ENCODE peak calls at places on chromosomes 4 and X, in nine cellular contexts. One of them, this sample, is unnamed.

GRCh38 chr4:85759392-85759791 is 284.4 kb downstream of the ARHGAP24 start:
- DNase-seq in upper lobe of left lung: no peak
- DNase-seq in tibial nerve: no peak
- DNase-seq in spleen: no peak
- DNase-seq in bronchial epithelial cell: no peak
- DNase-seq in left ventricle myocardium inferior: no peak
- DNase-seq in NB4: no peak
- DNase-seq in fibroblast of the aortic adventitia: no peak
- DNase-seq in MM.1S: no peak
- DNase-seq in this sample: no peak

GRCh38 chr4:149101649-149102048 is 659.4 kb upstream of the NR3C2 start:
- DNase-seq in upper lobe of left lung: no peak
- DNase-seq in NB4: no peak
- DNase-seq in left ventricle myocardium inferior: no peak
- DNase-seq in fibroblast of the aortic adventitia: no peak
- DNase-seq in tibial nerve: no peak
- DNase-seq in MM.1S: no peak
- DNase-seq in spleen: no peak
- DNase-seq in bronchial epithelial cell: no peak
- DNase-seq in this sample: no peak

GRCh38 chr4:40419231-40419912 is 84.2 kb downstream of the CHRNA9 start:
- DNase-seq in fibroblast of the aortic adventitia: no peak
- DNase-seq in upper lobe of left lung: no peak
- DNase-seq in spleen: no peak
- DNase-seq in MM.1S: no peak
- DNase-seq in tibial nerve: no peak
- DNase-seq in bronchial epithelial cell: no peak
- DNase-seq in left ventricle myocardium inferior: no peak
- DNase-seq in NB4: no peak
- DNase-seq in this sample: no peak

GRCh38 chr4:16199132-16199531 is 27.1 kb downstream of the TAPT1 start:
- DNase-seq in bronchial epithelial cell: peak
- DNase-seq in left ventricle myocardium inferior: no peak
- DNase-seq in tibial nerve: no peak
- DNase-seq in spleen: no peak
- DNase-seq in MM.1S: peak
- DNase-seq in fibroblast of the aortic adventitia: peak
- DNase-seq in NB4: peak
- DNase-seq in upper lobe of left lung: no peak
- DNase-seq in this sample: no peak

GRCh38 chr4:85787133-85787532 is 312.2 kb downstream of the ARHGAP24 start:
- DNase-seq in upper lobe of left lung: no peak
- DNase-seq in fibroblast of the aortic adventitia: peak
- DNase-seq in bronchial epithelial cell: peak
- DNase-seq in tibial nerve: no peak
- DNase-seq in left ventricle myocardium inferior: no peak
- DNase-seq in MM.1S: no peak
- DNase-seq in spleen: no peak
- DNase-seq in NB4: no peak
- DNase-seq in this sample: no peak

GRCh38 chr4:3865986-3866812 is 100.0 kb downstream of the ADRA2C start:
- DNase-seq in fibroblast of the aortic adventitia: no peak
- DNase-seq in bronchial epithelial cell: no peak
- DNase-seq in left ventricle myocardium inferior: no peak
- DNase-seq in MM.1S: no peak
- DNase-seq in spleen: peak
- DNase-seq in tibial nerve: no peak
- DNase-seq in upper lobe of left lung: peak
- DNase-seq in NB4: no peak
- DNase-seq in this sample: no peak

GRCh38 chr4:66855956-66856355 is 689.3 kb downstream of the CENPC start:
- DNase-seq in MM.1S: no peak
- DNase-seq in fibroblast of the aortic adventitia: peak
- DNase-seq in upper lobe of left lung: no peak
- DNase-seq in spleen: no peak
- DNase-seq in left ventricle myocardium inferior: no peak
- DNase-seq in bronchial epithelial cell: peak
- DNase-seq in NB4: no peak
- DNase-seq in tibial nerve: no peak
- DNase-seq in this sample: no peak

GRCh38 chrX:115337735-115338134 is 48.2 kb downstream of the LUZP4 start:
- DNase-seq in fibroblast of the aortic adventitia: peak
- DNase-seq in bronchial epithelial cell: no peak
- DNase-seq in upper lobe of left lung: no peak
- DNase-seq in NB4: no peak
- DNase-seq in MM.1S: no peak
- DNase-seq in spleen: no peak
- DNase-seq in tibial nerve: no peak
- DNase-seq in left ventricle myocardium inferior: no peak
- DNase-seq in this sample: no peak

GRCh38 chrX:138775501-138775900 is 64.0 kb upstream of the FGF13 start:
- DNase-seq in fibroblast of the aortic adventitia: peak
- DNase-seq in bronchial epithelial cell: peak
- DNase-seq in NB4: peak
- DNase-seq in upper lobe of left lung: no peak
- DNase-seq in left ventricle myocardium inferior: no peak
- DNase-seq in tibial nerve: no peak
- DNase-seq in spleen: no peak
- DNase-seq in MM.1S: peak
- DNase-seq in this sample: no peak

GRCh38 chrX:24498975-24499374 is 33.9 kb downstream of the PDK3 start:
- DNase-seq in left ventricle myocardium inferior: no peak
- DNase-seq in MM.1S: peak
- DNase-seq in NB4: peak
- DNase-seq in upper lobe of left lung: no peak
- DNase-seq in tibial nerve: no peak
- DNase-seq in bronchial epithelial cell: peak
- DNase-seq in spleen: no peak
- DNase-seq in fibroblast of the aortic adventitia: peak
- DNase-seq in this sample: no peak

GRCh38 chr4:15250021-15250441 is 177.8 kb upstream of the C1QTNF7 start:
- DNase-seq in bronchial epithelial cell: no peak
- DNase-seq in fibroblast of the aortic adventitia: no peak
- DNase-seq in spleen: no peak
- DNase-seq in left ventricle myocardium inferior: peak
- DNase-seq in tibial nerve: no peak
- DNase-seq in NB4: no peak
- DNase-seq in upper lobe of left lung: no peak
- DNase-seq in MM.1S: no peak
- DNase-seq in this sample: no peak

GRCh38 chrX:104566921-104567501 is 1.0 kb downstream of the IL1RAPL2 start:
- DNase-seq in MM.1S: no peak
- DNase-seq in fibroblast of the aortic adventitia: no peak
- DNase-seq in bronchial epithelial cell: no peak
- DNase-seq in left ventricle myocardium inferior: no peak
- DNase-seq in NB4: no peak
- DNase-seq in tibial nerve: no peak
- DNase-seq in upper lobe of left lung: no peak
- DNase-seq in spleen: no peak
- DNase-seq in this sample: no peak

GRCh38 chrX:104565791-104566687 is at the start of gene IL1RAPL2:
- DNase-seq in spleen: no peak
- DNase-seq in upper lobe of left lung: peak
- DNase-seq in MM.1S: peak
- DNase-seq in tibial nerve: no peak
- DNase-seq in NB4: no peak
- DNase-seq in fibroblast of the aortic adventitia: no peak
- DNase-seq in left ventricle myocardium inferior: no peak
- DNase-seq in bronchial epithelial cell: peak
- DNase-seq in this sample: no peak

GRCh38 chrX:104564335-104564734 is 1.7 kb upstream of the IL1RAPL2 start:
- DNase-seq in upper lobe of left lung: no peak
- DNase-seq in spleen: no peak
- DNase-seq in bronchial epithelial cell: no peak
- DNase-seq in tibial nerve: no peak
- DNase-seq in MM.1S: no peak
- DNase-seq in fibroblast of the aortic adventitia: no peak
- DNase-seq in left ventricle myocardium inferior: no peak
- DNase-seq in NB4: no peak
- DNase-seq in this sample: no peak

GRCh38 chrX:104567506-104567905 is 1.5 kb downstream of the IL1RAPL2 start:
- DNase-seq in tibial nerve: no peak
- DNase-seq in NB4: no peak
- DNase-seq in spleen: no peak
- DNase-seq in bronchial epithelial cell: no peak
- DNase-seq in MM.1S: no peak
- DNase-seq in upper lobe of left lung: no peak
- DNase-seq in left ventricle myocardium inferior: no peak
- DNase-seq in fibroblast of the aortic adventitia: no peak
- DNase-seq in this sample: no peak

GRCh38 chrX:104564921-104565703 is 887 bp upstream of the IL1RAPL2 start:
- DNase-seq in NB4: no peak
- DNase-seq in MM.1S: no peak
- DNase-seq in left ventricle myocardium inferior: no peak
- DNase-seq in spleen: no peak
- DNase-seq in bronchial epithelial cell: no peak
- DNase-seq in fibroblast of the aortic adventitia: no peak
- DNase-seq in tibial nerve: no peak
- DNase-seq in upper lobe of left lung: no peak
- DNase-seq in this sample: no peak
- H3K4me3 ChIP-seq in NB4: no peak
- H3K4me3 ChIP-seq in MM.1S: no peak
- H3K4me3 ChIP-seq in left ventricle myocardium inferior: no peak
- H3K4me3 ChIP-seq in spleen: no peak
- H3K4me3 ChIP-seq in bronchial epithelial cell: no peak
- H3K4me3 ChIP-seq in fibroblast of the aortic adventitia: no peak
- H3K4me3 ChIP-seq in tibial nerve: no peak
- H3K4me3 ChIP-seq in upper lobe of left lung: no peak
- H3K4me3 ChIP-seq in this sample: no peak

DNA sequence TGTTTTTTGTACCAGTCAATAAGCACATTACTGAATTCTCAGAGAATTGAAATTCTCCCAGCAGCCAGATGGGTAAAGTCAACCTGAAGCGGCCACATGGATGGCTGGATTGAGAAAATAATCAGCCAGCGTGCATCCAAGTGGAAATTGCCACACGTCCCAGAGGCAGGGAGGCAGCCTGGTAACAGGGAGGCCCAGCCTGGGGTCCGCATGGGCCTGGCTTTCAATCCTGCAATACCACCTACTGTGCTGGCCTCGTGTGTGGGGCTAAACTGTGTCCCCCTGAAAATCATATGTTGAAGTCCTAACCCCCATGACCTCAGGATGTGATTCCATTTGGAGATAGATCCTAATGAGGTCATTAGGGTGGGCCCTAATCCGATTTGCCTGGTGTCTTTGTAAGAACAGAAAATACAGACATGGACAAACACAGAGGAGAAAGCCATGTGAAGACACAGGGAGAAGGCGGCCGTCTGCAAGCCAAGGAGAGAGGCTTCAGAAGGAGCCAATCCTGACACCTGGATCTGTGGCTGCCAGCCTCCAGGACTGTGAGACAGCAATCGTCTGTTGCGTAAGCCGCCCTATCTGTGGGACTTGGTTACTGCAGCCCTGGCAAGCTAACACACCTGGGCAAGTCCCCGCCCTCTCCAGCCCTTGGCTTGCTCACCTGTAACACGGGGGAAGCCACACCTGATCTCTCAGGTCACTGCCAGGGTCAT is 90.3 kb downstream of the JAKMIP1 start:
- DNase-seq in upper lobe of left lung: no peak
- DNase-seq in tibial nerve: no peak
- DNase-seq in NB4: peak
- DNase-seq in MM.1S: peak
- DNase-seq in spleen: no peak
- DNase-seq in left ventricle myocardium inferior: no peak
- DNase-seq in bronchial epithelial cell: peak
- DNase-seq in fibroblast of the aortic adventitia: no peak
- DNase-seq in this sample: no peak
- TF ChIP-seq CTCF in upper lobe of left lung: peak
- TF ChIP-seq CTCF in tibial nerve: no peak
- TF ChIP-seq CTCF in NB4: peak
- TF ChIP-seq CTCF in MM.1S: peak
- TF ChIP-seq CTCF in spleen: no peak
- TF ChIP-seq CTCF in left ventricle myocardium inferior: no peak
- TF ChIP-seq CTCF in bronchial epithelial cell: peak
- TF ChIP-seq CTCF in fibroblast of the aortic adventitia: no peak
- TF ChIP-seq CTCF in this sample: peak

DNA sequence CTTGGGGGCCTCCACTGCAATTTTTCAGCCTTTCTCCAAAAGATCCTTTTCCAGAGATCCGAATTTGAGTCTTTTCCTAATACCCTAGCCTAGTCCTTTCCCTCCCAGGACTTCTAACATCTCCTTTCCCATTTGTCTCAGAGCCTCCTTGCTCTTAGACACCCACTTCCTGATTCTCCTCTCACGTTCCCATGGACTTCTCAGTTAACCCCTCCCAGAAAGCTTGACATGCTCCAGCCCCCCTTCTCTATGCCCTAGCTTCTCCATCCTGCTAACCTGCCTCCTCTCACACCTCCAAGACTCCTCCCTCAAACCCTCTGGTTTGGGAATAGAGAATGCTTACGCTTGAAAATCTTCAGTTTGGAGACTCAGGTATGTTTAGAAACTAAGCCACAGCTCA is 2.5 kb downstream of the UBA1 start:
- DNase-seq in upper lobe of left lung: no peak
- DNase-seq in bronchial epithelial cell: no peak
- DNase-seq in spleen: no peak
- DNase-seq in MM.1S: no peak
- DNase-seq in tibial nerve: no peak
- DNase-seq in fibroblast of the aortic adventitia: no peak
- DNase-seq in NB4: no peak
- DNase-seq in left ventricle myocardium inferior: no peak
- DNase-seq in this sample: no peak
- H3K4me3 ChIP-seq in upper lobe of left lung: no peak
- H3K4me3 ChIP-seq in bronchial epithelial cell: no peak
- H3K4me3 ChIP-seq in spleen: no peak
- H3K4me3 ChIP-seq in MM.1S: no peak
- H3K4me3 ChIP-seq in tibial nerve: no peak
- H3K4me3 ChIP-seq in fibroblast of the aortic adventitia: peak
- H3K4me3 ChIP-seq in NB4: peak
- H3K4me3 ChIP-seq in left ventricle myocardium inferior: peak
- H3K4me3 ChIP-seq in this sample: peak

DNA sequence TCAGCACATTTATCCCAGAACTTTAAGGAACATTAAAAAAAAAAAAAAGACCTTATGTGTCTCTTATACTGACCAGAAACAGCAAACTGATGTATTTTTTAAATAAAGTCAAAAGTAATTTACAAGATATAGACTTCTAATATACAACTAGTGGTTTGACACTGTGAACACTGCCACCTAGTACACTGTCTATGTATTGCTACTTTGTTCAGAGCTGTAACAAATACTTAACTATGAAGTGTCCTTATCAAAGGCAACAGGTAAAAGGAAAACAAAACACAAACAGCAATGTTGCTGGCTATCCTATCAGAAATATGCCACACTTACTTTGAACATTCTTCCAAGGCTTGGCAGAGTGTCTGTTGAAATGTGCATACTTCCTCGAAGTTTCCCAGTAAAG is 60.4 kb downstream of the CD40LG start:
- DNase-seq in left ventricle myocardium inferior: no peak
- DNase-seq in NB4: peak
- DNase-seq in MM.1S: peak
- DNase-seq in spleen: no peak
- DNase-seq in fibroblast of the aortic adventitia: peak
- DNase-seq in upper lobe of left lung: no peak
- DNase-seq in tibial nerve: no peak
- DNase-seq in bronchial epithelial cell: peak
- DNase-seq in this sample: no peak
- TF ChIP-seq CTCF in left ventricle myocardium inferior: peak
- TF ChIP-seq CTCF in NB4: no peak
- TF ChIP-seq CTCF in MM.1S: peak
- TF ChIP-seq CTCF in spleen: no peak
- TF ChIP-seq CTCF in fibroblast of the aortic adventitia: peak
- TF ChIP-seq CTCF in upper lobe of left lung: peak
- TF ChIP-seq CTCF in tibial nerve: no peak
- TF ChIP-seq CTCF in bronchial epithelial cell: peak
- TF ChIP-seq CTCF in this sample: peak

This sample was measured in epithelial cell of proximal tubule.